ENCODE peak calls at places on chromosomes 5 and 9, in six cellular contexts. One of them, this sample, is unnamed. For H3K36me3 and H3K4me1, the result is how much of the 10 kb centered on the place peaks cover.

GRCh38 chr5:142610176-142611001 is 75.5 kb downstream of the FGF1 start:
- DNase-seq in spleen: no peak
- DNase-seq in CD4-positive, alpha-beta memory T cell: no peak
- DNase-seq in left ventricle myocardium inferior: no peak
- DNase-seq in psoas muscle: no peak
- DNase-seq in MM.1S: no peak
- DNase-seq in this sample: no peak

GRCh38 chr5:123755587-123756324 is 243.8 kb downstream of the CSNK1G3 start:
- DNase-seq in spleen: no peak
- DNase-seq in CD4-positive, alpha-beta memory T cell: no peak
- DNase-seq in left ventricle myocardium inferior: no peak
- DNase-seq in psoas muscle: no peak
- DNase-seq in MM.1S: no peak
- DNase-seq in this sample: no peak

GRCh38 chr5:126508962-126509279 is 85.7 kb downstream of the GRAMD2B start:
- DNase-seq in spleen: no peak
- DNase-seq in CD4-positive, alpha-beta memory T cell: peak
- DNase-seq in left ventricle myocardium inferior: no peak
- DNase-seq in psoas muscle: no peak
- DNase-seq in MM.1S: peak
- DNase-seq in this sample: no peak

GRCh38 chr9:111106202-111106601 is 67.9 kb upstream of the LPAR1 start:
- DNase-seq in spleen: no peak
- DNase-seq in CD4-positive, alpha-beta memory T cell: no peak
- DNase-seq in left ventricle myocardium inferior: no peak
- DNase-seq in psoas muscle: no peak
- DNase-seq in MM.1S: no peak
- DNase-seq in this sample: no peak

GRCh38 chr9:83430681-83431080 is 107.5 kb downstream of the FRMD3 start:
- DNase-seq in spleen: no peak
- DNase-seq in CD4-positive, alpha-beta memory T cell: no peak
- DNase-seq in left ventricle myocardium inferior: no peak
- DNase-seq in psoas muscle: no peak
- DNase-seq in MM.1S: no peak
- DNase-seq in this sample: no peak

GRCh38 chr9:116174347-116174746 is 20.8 kb downstream of the PAPPA start:
- DNase-seq in spleen: no peak
- DNase-seq in CD4-positive, alpha-beta memory T cell: no peak
- DNase-seq in left ventricle myocardium inferior: no peak
- DNase-seq in psoas muscle: no peak
- DNase-seq in MM.1S: no peak
- DNase-seq in this sample: no peak

GRCh38 chr9:109274768-109275596 is 45.9 kb downstream of the EPB41L4B start:
- DNase-seq in spleen: no peak
- DNase-seq in CD4-positive, alpha-beta memory T cell: no peak
- DNase-seq in left ventricle myocardium inferior: no peak
- DNase-seq in psoas muscle: no peak
- DNase-seq in MM.1S: no peak
- DNase-seq in this sample: peak

GRCh38 chr5:132763369-132764036 is 13.5 kb downstream of the SEPTIN8 start:
- DNase-seq in spleen: no peak
- DNase-seq in CD4-positive, alpha-beta memory T cell: no peak
- DNase-seq in left ventricle myocardium inferior: no peak
- DNase-seq in psoas muscle: no peak
- DNase-seq in MM.1S: no peak
- DNase-seq in this sample: no peak

GRCh38 chr5:31090467-31090866 is 103.0 kb upstream of the CDH6 start:
- DNase-seq in spleen: no peak
- DNase-seq in CD4-positive, alpha-beta memory T cell: no peak
- DNase-seq in left ventricle myocardium inferior: no peak
- DNase-seq in psoas muscle: no peak
- DNase-seq in MM.1S: no peak
- DNase-seq in this sample: no peak

GRCh38 chr5:57442080-57442839 is 40.4 kb downstream of the ACTBL2 start:
- DNase-seq in spleen: no peak
- DNase-seq in CD4-positive, alpha-beta memory T cell: no peak
- DNase-seq in left ventricle myocardium inferior: no peak
- DNase-seq in psoas muscle: no peak
- DNase-seq in MM.1S: no peak
- DNase-seq in this sample: no peak

GRCh38 chr5:158273035-158273434 is 414.1 kb upstream of the CLINT1 start:
- DNase-seq in spleen: no peak
- DNase-seq in CD4-positive, alpha-beta memory T cell: no peak
- DNase-seq in left ventricle myocardium inferior: no peak
- DNase-seq in psoas muscle: no peak
- DNase-seq in MM.1S: no peak
- DNase-seq in this sample: no peak

GRCh38 chr9:91805031-91805430 is 145.0 kb downstream of the ROR2 start:
- DNase-seq in spleen: no peak
- DNase-seq in CD4-positive, alpha-beta memory T cell: no peak
- DNase-seq in left ventricle myocardium inferior: no peak
- DNase-seq in psoas muscle: no peak
- DNase-seq in MM.1S: no peak
- DNase-seq in this sample: no peak

DNA sequence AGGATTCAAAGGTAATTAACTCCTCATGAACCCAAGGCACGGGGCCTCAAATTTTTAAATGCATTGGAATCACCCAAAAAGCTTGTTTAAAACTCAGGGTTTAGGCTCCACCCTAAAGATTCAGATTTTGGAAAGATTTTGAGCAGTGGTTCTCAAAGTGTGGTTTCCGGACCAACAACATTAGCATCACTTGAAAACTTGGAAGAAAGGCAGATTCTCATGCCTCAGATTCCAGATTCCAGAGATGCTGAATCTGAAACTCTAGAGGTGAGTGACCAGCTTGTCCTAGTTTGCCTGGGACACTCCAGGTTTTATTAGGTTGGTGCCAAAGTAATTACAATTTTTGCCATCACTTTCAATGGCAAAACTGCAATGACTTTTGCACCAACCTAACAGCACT is 24.7 kb upstream of the TNIP1 start:
- DNase-seq in spleen: no peak
- DNase-seq in CD4-positive, alpha-beta memory T cell: no peak
- DNase-seq in left ventricle myocardium inferior: no peak
- DNase-seq in psoas muscle: no peak
- DNase-seq in MM.1S: no peak
- DNase-seq in this sample: no peak
- H3K36me3 ChIP-seq in spleen: half or more
- H3K36me3 ChIP-seq in CD4-positive, alpha-beta memory T cell: half or more
- H3K36me3 ChIP-seq in left ventricle myocardium inferior: half or more
- H3K36me3 ChIP-seq in psoas muscle: half or more
- H3K36me3 ChIP-seq in MM.1S: under half
- H3K36me3 ChIP-seq in this sample: under half

GRCh38 chr9:137190315-137190853 is 1.9 kb downstream of the SSNA1 start:
- DNase-seq in spleen: no peak
- DNase-seq in CD4-positive, alpha-beta memory T cell: no peak
- DNase-seq in left ventricle myocardium inferior: no peak
- DNase-seq in psoas muscle: no peak
- DNase-seq in MM.1S: no peak
- DNase-seq in this sample: no peak

GRCh38 chr9:137192859-137193258 is 4.4 kb downstream of the SSNA1 start:
- DNase-seq in spleen: no peak
- DNase-seq in CD4-positive, alpha-beta memory T cell: no peak
- DNase-seq in left ventricle myocardium inferior: no peak
- DNase-seq in psoas muscle: no peak
- DNase-seq in MM.1S: no peak
- DNase-seq in this sample: no peak

GRCh38 chr9:137191245-137191644 is 2.8 kb downstream of the SSNA1 start:
- DNase-seq in spleen: no peak
- DNase-seq in CD4-positive, alpha-beta memory T cell: no peak
- DNase-seq in left ventricle myocardium inferior: no peak
- DNase-seq in psoas muscle: no peak
- DNase-seq in MM.1S: no peak
- DNase-seq in this sample: no peak

GRCh38 chr9:137192448-137192780 is 3.9 kb downstream of the SSNA1 start:
- DNase-seq in spleen: no peak
- DNase-seq in CD4-positive, alpha-beta memory T cell: no peak
- DNase-seq in left ventricle myocardium inferior: no peak
- DNase-seq in psoas muscle: no peak
- DNase-seq in MM.1S: no peak
- DNase-seq in this sample: no peak

GRCh38 chr9:137191691-137192447 is 3.4 kb downstream of the SSNA1 start:
- DNase-seq in spleen: no peak
- DNase-seq in CD4-positive, alpha-beta memory T cell: no peak
- DNase-seq in left ventricle myocardium inferior: no peak
- DNase-seq in psoas muscle: no peak
- DNase-seq in MM.1S: no peak
- DNase-seq in this sample: no peak
- H3K4me1 ChIP-seq in spleen: under half
- H3K4me1 ChIP-seq in CD4-positive, alpha-beta memory T cell: under half
- H3K4me1 ChIP-seq in left ventricle myocardium inferior: half or more
- H3K4me1 ChIP-seq in psoas muscle: under half
- H3K4me1 ChIP-seq in MM.1S: under half
- H3K4me1 ChIP-seq in this sample: half or more

GRCh38 chr9:130877300-130877699 is 19.3 kb downstream of the QRFP start:
- DNase-seq in spleen: no peak
- DNase-seq in CD4-positive, alpha-beta memory T cell: no peak
- DNase-seq in left ventricle myocardium inferior: no peak
- DNase-seq in psoas muscle: no peak
- DNase-seq in MM.1S: no peak
- DNase-seq in this sample: no peak
- H3K36me3 ChIP-seq in spleen: half or more
- H3K36me3 ChIP-seq in CD4-positive, alpha-beta memory T cell: under half
- H3K36me3 ChIP-seq in left ventricle myocardium inferior: half or more
- H3K36me3 ChIP-seq in psoas muscle: half or more
- H3K36me3 ChIP-seq in MM.1S: under half
- H3K36me3 ChIP-seq in this sample: under half

GRCh38 chr5:168669668-168670378 is 90.7 kb upstream of the PANK3 start:
- DNase-seq in spleen: peak
- DNase-seq in CD4-positive, alpha-beta memory T cell: no peak
- DNase-seq in left ventricle myocardium inferior: no peak
- DNase-seq in psoas muscle: no peak
- DNase-seq in MM.1S: no peak
- DNase-seq in this sample: no peak
- H3K4me1 ChIP-seq in spleen: under half
- H3K4me1 ChIP-seq in CD4-positive, alpha-beta memory T cell: under half
- H3K4me1 ChIP-seq in left ventricle myocardium inferior: under half
- H3K4me1 ChIP-seq in psoas muscle: under half
- H3K4me1 ChIP-seq in MM.1S: under half
- H3K4me1 ChIP-seq in this sample: under half

GRCh38 chr5:151775025-151775606 is 3.4 kb downstream of the G3BP1 start:
- DNase-seq in spleen: no peak
- DNase-seq in CD4-positive, alpha-beta memory T cell: no peak
- DNase-seq in left ventricle myocardium inferior: no peak
- DNase-seq in psoas muscle: no peak
- DNase-seq in MM.1S: no peak
- DNase-seq in this sample: no peak

GRCh38 chr5:151772868-151773561 is 1.3 kb downstream of the G3BP1 start:
- DNase-seq in spleen: no peak
- DNase-seq in CD4-positive, alpha-beta memory T cell: no peak
- DNase-seq in left ventricle myocardium inferior: no peak
- DNase-seq in psoas muscle: no peak
- DNase-seq in MM.1S: no peak
- DNase-seq in this sample: no peak

GRCh38 chr5:151771259-151772028 is at the start of gene G3BP1:
- DNase-seq in spleen: peak
- DNase-seq in CD4-positive, alpha-beta memory T cell: peak
- DNase-seq in left ventricle myocardium inferior: peak
- DNase-seq in psoas muscle: peak
- DNase-seq in MM.1S: peak
- DNase-seq in this sample: peak

GRCh38 chr5:151772029-151772867 is 494 bp downstream of the G3BP1 start:
- DNase-seq in spleen: no peak
- DNase-seq in CD4-positive, alpha-beta memory T cell: peak
- DNase-seq in left ventricle myocardium inferior: peak
- DNase-seq in psoas muscle: peak
- DNase-seq in MM.1S: peak
- DNase-seq in this sample: peak

DNA sequence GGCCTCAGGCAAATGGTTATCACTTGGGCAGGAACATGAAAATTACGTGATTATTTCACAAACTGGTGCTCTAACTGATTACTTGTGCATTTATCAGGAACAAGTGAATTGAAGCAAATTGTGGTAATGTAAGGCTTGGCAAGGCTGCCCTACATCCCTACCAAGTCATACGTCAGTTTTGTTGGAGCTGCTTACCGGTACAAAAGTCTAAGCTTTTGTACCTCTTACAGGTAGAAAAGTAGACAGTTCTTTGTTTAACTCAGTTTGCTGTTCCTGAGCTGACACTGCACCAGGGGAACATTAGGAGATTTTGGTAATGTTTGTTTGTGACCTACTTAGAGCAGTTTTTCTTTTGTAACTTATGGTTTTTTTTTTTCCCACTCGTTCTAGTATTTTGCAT is 2.2 kb downstream of the G3BP1 start:
- DNase-seq in spleen: no peak
- DNase-seq in CD4-positive, alpha-beta memory T cell: no peak
- DNase-seq in left ventricle myocardium inferior: no peak
- DNase-seq in psoas muscle: no peak
- DNase-seq in MM.1S: no peak
- DNase-seq in this sample: no peak
- H3K36me3 ChIP-seq in spleen: under half
- H3K36me3 ChIP-seq in CD4-positive, alpha-beta memory T cell: under half
- H3K36me3 ChIP-seq in left ventricle myocardium inferior: under half
- H3K36me3 ChIP-seq in psoas muscle: under half
- H3K36me3 ChIP-seq in MM.1S: under half
- H3K36me3 ChIP-seq in this sample: under half

GRCh38 chr9:107704791-107705190 is 215.2 kb upstream of the KLF4 start:
- DNase-seq in spleen: no peak
- DNase-seq in CD4-positive, alpha-beta memory T cell: no peak
- DNase-seq in left ventricle myocardium inferior: no peak
- DNase-seq in psoas muscle: no peak
- DNase-seq in MM.1S: no peak
- DNase-seq in this sample: no peak
- H3K4me1 ChIP-seq in spleen: under half
- H3K4me1 ChIP-seq in CD4-positive, alpha-beta memory T cell: under half
- H3K4me1 ChIP-seq in left ventricle myocardium inferior: under half
- H3K4me1 ChIP-seq in psoas muscle: under half
- H3K4me1 ChIP-seq in MM.1S: under half
- H3K4me1 ChIP-seq in this sample: under half

This sample was measured in colonic mucosa.